ENCODE peak calls at places on chromosome 17, in four cellular contexts. One of them, this sample, is unnamed.

GRCh38 chr17:65156185-65156834 is 19.1 kb downstream of the RGS9 start:
- DNase-seq in K562: no peak
- DNase-seq in HepG2: no peak
- DNase-seq in GM12878: no peak
- DNase-seq in this sample: no peak

GRCh38 chr17:50683434-50684287 is 24.1 kb downstream of the ANKRD40 start:
- DNase-seq in K562: no peak
- DNase-seq in HepG2: no peak
- DNase-seq in GM12878: no peak
- DNase-seq in this sample: no peak

GRCh38 chr17:80751460-80752368 is 207.1 kb downstream of the RPTOR start:
- DNase-seq in K562: no peak
- DNase-seq in HepG2: peak; percentile 72
- DNase-seq in GM12878: no peak
- DNase-seq in this sample: no peak

GRCh38 chr17:82353484-82353883 is 5.6 kb upstream of the TEX19 start:
- DNase-seq in K562: no peak
- DNase-seq in HepG2: no peak
- DNase-seq in GM12878: no peak
- DNase-seq in this sample: no peak

GRCh38 chr17:35010093-35010492 is 29.8 kb downstream of the LIG3 start:
- DNase-seq in K562: no peak
- DNase-seq in HepG2: no peak
- DNase-seq in GM12878: no peak
- DNase-seq in this sample: no peak

GRCh38 chr17:18988546-18989173 is 15.9 kb downstream of the FAM83G start:
- DNase-seq in K562: no peak
- DNase-seq in HepG2: peak; percentile 94
- DNase-seq in GM12878: no peak
- DNase-seq in this sample: no peak

GRCh38 chr17:43367588-43368242 is 31.1 kb upstream of the ARL4D start:
- DNase-seq in K562: no peak
- DNase-seq in HepG2: peak; percentile 91
- DNase-seq in GM12878: peak; percentile 91
- DNase-seq in this sample: peak; percentile 60

GRCh38 chr17:47802341-47803022 is 19.1 kb downstream of the OSBPL7 start:
- DNase-seq in K562: peak; percentile 61
- DNase-seq in HepG2: peak; percentile 67
- DNase-seq in GM12878: no peak
- DNase-seq in this sample: peak; percentile 75

GRCh38 chr17:10156579-10157488 is 41.6 kb downstream of the GAS7 start:
- DNase-seq in K562: no peak
- DNase-seq in HepG2: no peak
- DNase-seq in GM12878: peak; percentile 73
- DNase-seq in this sample: no peak

GRCh38 chr17:13757871-13758270 is 156.1 kb upstream of the HS3ST3A1 start:
- DNase-seq in K562: no peak
- DNase-seq in HepG2: no peak
- DNase-seq in GM12878: no peak
- DNase-seq in this sample: no peak

GRCh38 chr17:13755851-13756250 is 154.1 kb upstream of the HS3ST3A1 start:
- DNase-seq in K562: no peak
- DNase-seq in HepG2: no peak
- DNase-seq in GM12878: no peak
- DNase-seq in this sample: no peak

GRCh38 chr17:13756763-13757162 is 155.0 kb upstream of the HS3ST3A1 start:
- DNase-seq in K562: no peak
- DNase-seq in HepG2: no peak
- DNase-seq in GM12878: no peak
- DNase-seq in this sample: no peak

GRCh38 chr17:13761221-13761620 is 159.5 kb upstream of the HS3ST3A1 start:
- DNase-seq in K562: no peak
- DNase-seq in HepG2: no peak
- DNase-seq in GM12878: no peak
- DNase-seq in this sample: no peak

DNA sequence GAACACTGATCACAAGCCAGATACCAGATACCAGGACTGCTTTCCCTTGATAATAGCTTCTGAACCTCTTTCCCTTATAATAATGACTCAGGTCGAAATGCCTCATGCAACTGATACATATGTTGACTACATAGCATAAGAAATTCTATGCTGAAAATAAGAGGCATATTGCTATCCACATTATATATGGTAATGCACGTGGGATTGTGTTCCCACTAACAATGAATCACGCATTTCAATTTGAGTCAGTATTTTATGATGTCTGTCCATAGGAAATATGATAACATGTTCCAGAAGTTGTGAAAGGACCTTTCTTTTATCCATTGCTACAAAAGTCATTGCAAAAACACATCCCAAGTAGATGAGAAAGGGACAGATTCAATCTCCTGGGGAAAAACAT is 158.2 kb upstream of the HS3ST3A1 start:
- DNase-seq in K562: no peak
- DNase-seq in HepG2: no peak
- DNase-seq in GM12878: no peak
- DNase-seq in this sample: no peak
- TF ChIP-seq FOXM1 in K562: no peak
- TF ChIP-seq FOXM1 in HepG2: no peak
- TF ChIP-seq FOXM1 in GM12878: no peak
- TF ChIP-seq FOXM1 in this sample: no peak

DNA sequence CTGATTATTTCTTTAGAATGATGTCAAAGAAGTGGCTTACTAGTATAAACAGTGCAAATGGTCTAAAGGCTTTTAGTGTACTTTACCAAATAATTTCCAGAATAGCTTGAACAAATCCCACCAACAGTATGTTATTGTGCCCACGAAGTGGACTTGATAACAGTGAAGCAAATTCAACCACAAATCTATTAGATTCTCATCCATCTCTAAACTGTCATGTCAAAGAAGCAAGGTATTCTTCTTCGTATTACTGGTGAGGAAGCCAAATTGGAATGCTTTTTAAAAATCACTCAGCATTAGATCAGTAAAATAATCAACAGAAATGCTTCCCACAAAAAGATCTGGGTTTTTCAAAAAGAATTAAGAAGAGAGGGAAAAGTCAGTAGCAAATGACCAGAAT is 114.8 kb downstream of the CYB561 start:
- DNase-seq in K562: no peak
- DNase-seq in HepG2: no peak
- DNase-seq in GM12878: no peak
- DNase-seq in this sample: no peak
- TF ChIP-seq TARDBP in K562: no peak
- TF ChIP-seq TARDBP in HepG2: no peak
- TF ChIP-seq TARDBP in GM12878: no peak
- TF ChIP-seq TARDBP in this sample: no peak

DNA sequence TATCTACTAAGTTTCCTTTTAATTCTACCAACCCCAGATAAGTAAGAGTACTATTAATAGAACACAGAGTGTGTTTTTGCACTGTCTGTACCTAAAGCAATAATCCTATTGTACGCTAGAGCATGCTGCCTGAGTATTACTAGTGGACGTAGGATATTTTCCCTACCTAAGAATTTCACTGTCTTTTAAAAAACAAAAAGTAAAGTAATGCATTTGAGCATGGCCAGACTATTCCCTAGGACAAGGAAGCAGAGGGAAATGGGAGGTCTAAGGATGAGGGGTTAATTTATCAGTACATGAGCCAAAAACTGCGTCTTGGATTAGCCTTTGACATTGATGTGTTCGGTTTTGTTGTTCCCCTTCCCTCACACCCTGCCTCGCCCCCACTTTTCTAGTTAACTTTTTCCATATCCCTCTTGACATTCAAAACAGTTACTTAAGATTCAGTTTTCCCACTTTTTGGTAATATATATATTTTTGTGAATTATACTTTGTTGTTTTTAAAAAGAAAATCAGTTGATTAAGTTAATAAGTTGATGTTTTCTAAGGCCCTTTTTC is 56.8 kb downstream of the HLF start:
- DNase-seq in K562: no peak
- DNase-seq in HepG2: no peak
- DNase-seq in GM12878: no peak
- DNase-seq in this sample: no peak
- TF ChIP-seq FOXM1 in K562: no peak
- TF ChIP-seq FOXM1 in HepG2: no peak
- TF ChIP-seq FOXM1 in GM12878: no peak
- TF ChIP-seq FOXM1 in this sample: no peak

GRCh38 chr17:55527520-55528118 is 16.4 kb upstream of the SMIM36 start:
- DNase-seq in K562: no peak
- DNase-seq in HepG2: peak; percentile 39
- DNase-seq in GM12878: no peak
- DNase-seq in this sample: peak; percentile 33
- TF ChIP-seq TARDBP in K562: no peak
- TF ChIP-seq TARDBP in HepG2: no peak
- TF ChIP-seq TARDBP in GM12878: no peak
- TF ChIP-seq TARDBP in this sample: no peak

This sample was measured in HEK293T.